ENCODE peak calls at places on chromosome 2, in eight cellular contexts. A, H, F, T, G, N, E and I are unnamed samples.

GRCh38 chr2:168392031-168392430 is 64.0 kb upstream of the CERS6 start:
- DNase-seq in A (peak; percentile 68), H (no peak), F (no peak), T (no peak), G (no peak), N (no peak), E (peak; percentile 23), I (no peak)

GRCh38 chr2:207338610-207339009 is 172.9 kb upstream of the KLF7 start:
- DNase-seq in A (no peak), H (no peak), F (no peak), T (no peak), G (no peak), N (no peak), E (no peak), I (no peak)

GRCh38 chr2:157810037-157810436 is 66.1 kb downstream of the ACVR1 start:
- DNase-seq in A (peak; percentile 39), H (no peak), F (no peak), T (no peak), G (no peak), N (no peak), E (no peak), I (no peak)

GRCh38 chr2:18373664-18374063 is 186.8 kb downstream of the RDH14 start:
- DNase-seq in A (peak; percentile 41), H (no peak), F (no peak), T (no peak), G (no peak), N (no peak), E (no peak), I (no peak)

GRCh38 chr2:118990757-118991545 is 49.0 kb downstream of the MARCO start:
- DNase-seq in A (no peak), H (no peak), F (no peak), T (no peak), G (no peak), N (no peak), E (no peak), I (no peak)

GRCh38 chr2:66929632-66930385 is 467.3 kb upstream of the ETAA1 start:
- DNase-seq in A (peak; percentile 86), H (no peak), F (peak; percentile 88), T (no peak), G (no peak), N (peak; percentile 87), E (peak; percentile 67), I (no peak)

GRCh38 chr2:121650554-121650930 is 1.3 kb upstream of the CLASP1 start:
- DNase-seq in A (peak; percentile 39), H (no peak), F (peak; percentile 15), T (no peak), G (no peak), N (no peak), E (no peak), I (peak; percentile 19)

GRCh38 chr2:241633561-241633960 is 3.4 kb downstream of the THAP4 start:
- DNase-seq in A (no peak), H (no peak), F (no peak), T (no peak), G (no peak), N (no peak), E (no peak), I (no peak)

GRCh38 chr2:237547841-237548416 is 18.4 kb upstream of the PRLH start:
- DNase-seq in A (no peak), H (no peak), F (no peak), T (no peak), G (no peak), N (no peak), E (no peak), I (no peak)

GRCh38 chr2:24832991-24833671 is 39.9 kb downstream of the CENPO start:
- DNase-seq in A (no peak), H (no peak), F (no peak), T (no peak), G (no peak), N (no peak), E (no peak), I (no peak)

GRCh38 chr2:150596071-150596470 is 108.6 kb upstream of the RND3 start:
- DNase-seq in A (peak; percentile 66), H (no peak), F (no peak), T (no peak), G (no peak), N (no peak), E (no peak), I (no peak)

GRCh38 chr2:121316986-121317385 is 32.0 kb upstream of the TFCP2L1 start:
- DNase-seq in A (no peak), H (no peak), F (no peak), T (no peak), G (no peak), N (no peak), E (no peak), I (no peak)

GRCh38 chr2:96353606-96354095 is 18.1 kb downstream of the NCAPH start:
- DNase-seq in A (peak; percentile 70), H (no peak), F (no peak), T (no peak), G (no peak), N (no peak), E (no peak), I (no peak)

GRCh38 chr2:216842634-216843033 is 17.2 kb downstream of the TNP1 start:
- DNase-seq in A (no peak), H (no peak), F (peak; percentile 67), T (no peak), G (no peak), N (no peak), E (no peak), I (no peak)

GRCh38 chr2:63888490-63889402 is 47.0 kb downstream of the UGP2 start:
- DNase-seq in A (peak; percentile 39), H (peak; percentile 16), F (peak; percentile 37), T (peak; percentile 14), G (no peak), N (peak; percentile 39), E (no peak), I (peak; percentile 43)